ENCODE peak calls at places on chromosomes 5 and 9, in eight cellular contexts. P, Z, X, E, J, C, N and V are unnamed samples.

GRCh38 chr5:98839469-98840383 is 66.3 kb downstream of the RGMB start:
- DNase-seq in J (no peak), C (no peak), E (no peak), P (peak; percentile 23), Z (no peak), N (peak; percentile 30), X (no peak), V (no peak)

GRCh38 chr9:92728831-92729734 is 35.5 kb downstream of the BICD2 start:
- DNase-seq in E (no peak), P (no peak), N (no peak), Z (no peak), C (peak; percentile 69), X (no peak), J (no peak), V (no peak)

GRCh38 chr5:35363387-35363965 is 133.2 kb upstream of the PRLR start:
- DNase-seq in N (no peak), C (no peak), J (no peak), Z (no peak), E (no peak), P (no peak), X (no peak), V (no peak)

GRCh38 chr9:4810565-4810964 is 17.8 kb downstream of the RCL1 start:
- DNase-seq in E (no peak), J (no peak), N (no peak), C (no peak), X (no peak), P (no peak), Z (no peak), V (no peak)

GRCh38 chr5:82164957-82165698 is 113.0 kb downstream of the RPS23 start:
- DNase-seq in X (no peak), P (no peak), N (no peak), Z (no peak), C (no peak), E (no peak), J (no peak), V (no peak)

GRCh38 chr9:132244582-132245455 is 83.0 kb downstream of the NTNG2 start:
- DNase-seq in P (no peak), Z (no peak), N (no peak), C (no peak), E (no peak), X (no peak), J (no peak), V (no peak)

GRCh38 chr5:151912360-151912759 is 12.3 kb downstream of the GLRA1 start:
- DNase-seq in X (no peak), E (no peak), P (no peak), Z (no peak), J (no peak), N (no peak), C (peak; percentile 10), V (no peak)

GRCh38 chr5:7208911-7209310 is 187.0 kb upstream of the ADCY2 start:
- DNase-seq in N (no peak), C (no peak), P (no peak), Z (no peak), X (no peak), E (no peak), J (no peak), V (peak; percentile 61)

GRCh38 chr5:175885813-175886212 is 14.4 kb downstream of the CPLX2 start:
- DNase-seq in J (no peak), N (no peak), Z (no peak), C (no peak), P (no peak), E (no peak), X (no peak), V (no peak)

GRCh38 chr5:431711-432050 is 11.3 kb upstream of the EXOC3 start:
- DNase-seq in C (no peak), Z (no peak), X (no peak), P (no peak), E (no peak), J (no peak), N (no peak), V (no peak)

GRCh38 chr9:110579763-110580255 is 268 bp upstream of the SVEP1 start:
- DNase-seq in X (no peak), Z (no peak), C (no peak), P (peak; percentile 21), E (peak; percentile 35), J (no peak), N (no peak), V (peak; percentile 50)

GRCh38 chr9:3931996-3932906 is 367.6 kb downstream of the GLIS3 start:
- DNase-seq in N (no peak), C (no peak), Z (no peak), E (no peak), J (no peak), P (no peak), X (no peak), V (no peak)

GRCh38 chr5:59385700-59386099 is 507.8 kb downstream of the PDE4D start:
- DNase-seq in J (no peak), Z (no peak), N (no peak), C (no peak), X (no peak), E (no peak), P (no peak), V (no peak)

GRCh38 chr9:127179633-127180401 is 57.4 kb upstream of the ANGPTL2 start:
- DNase-seq in P (no peak), X (no peak), C (no peak), E (no peak), J (no peak), Z (no peak), N (no peak), V (peak; percentile 35)

GRCh38 chr9:114370251-114370984 is 17.4 kb downstream of the AKNA start:
- DNase-seq in P (peak; percentile 62), E (no peak), X (no peak), J (no peak), C (no peak), N (no peak), Z (no peak), V (no peak)

GRCh38 chr5:35884125-35884788 is 27.6 kb downstream of the IL7R start:
- DNase-seq in N (no peak), E (peak; percentile 93), P (no peak), C (peak; percentile 66), Z (no peak), J (peak; percentile 37), X (no peak), V (no peak)